ENCODE peak calls at places on chromosomes 3 and 15, in four cellular contexts. One of them, this sample, is unnamed.

GRCh38 chr3:134685881-134686802 is 35.3 kb upstream of the KY start:
- DNase-seq in A549: no peak
- DNase-seq in suprapubic skin: no peak
- DNase-seq in endothelial cell of umbilical vein: no peak
- DNase-seq in this sample: no peak

GRCh38 chr3:136979204-136979603 is 21.4 kb downstream of the IL20RB start:
- DNase-seq in suprapubic skin: no peak
- DNase-seq in endothelial cell of umbilical vein: no peak
- DNase-seq in A549: no peak
- DNase-seq in this sample: no peak

GRCh38 chr3:48739955-48740823 is 23.2 kb upstream of the IP6K2 start:
- DNase-seq in A549: peak
- DNase-seq in suprapubic skin: peak
- DNase-seq in endothelial cell of umbilical vein: peak
- DNase-seq in this sample: peak

GRCh38 chr15:75194397-75194796 is 7.3 kb upstream of the C15orf39 start:
- DNase-seq in A549: no peak
- DNase-seq in suprapubic skin: no peak
- DNase-seq in endothelial cell of umbilical vein: no peak
- DNase-seq in this sample: no peak

GRCh38 chr3:99656606-99657005 is 18.2 kb downstream of the COL8A1 start:
- DNase-seq in suprapubic skin: no peak
- DNase-seq in endothelial cell of umbilical vein: peak
- DNase-seq in A549: no peak
- DNase-seq in this sample: no peak

GRCh38 chr3:99817047-99817436 is 620 bp upstream of the CMSS1 start:
- DNase-seq in endothelial cell of umbilical vein: no peak
- DNase-seq in A549: no peak
- DNase-seq in suprapubic skin: peak
- DNase-seq in this sample: no peak

GRCh38 chr3:103295974-103296570 is 861.3 kb downstream of the ZPLD1 start:
- DNase-seq in endothelial cell of umbilical vein: no peak
- DNase-seq in suprapubic skin: no peak
- DNase-seq in A549: no peak
- DNase-seq in this sample: no peak

GRCh38 chr3:43537206-43537605 is 84.6 kb downstream of the ANO10 start:
- DNase-seq in endothelial cell of umbilical vein: no peak
- DNase-seq in A549: no peak
- DNase-seq in suprapubic skin: no peak
- DNase-seq in this sample: no peak

GRCh38 chr3:69143605-69144004 is 21.2 kb upstream of the LMOD3 start:
- DNase-seq in A549: no peak
- DNase-seq in endothelial cell of umbilical vein: no peak
- DNase-seq in suprapubic skin: no peak
- DNase-seq in this sample: no peak

GRCh38 chr3:42517143-42517542 is 14.7 kb downstream of the VIPR1 start:
- DNase-seq in endothelial cell of umbilical vein: no peak
- DNase-seq in A549: no peak
- DNase-seq in suprapubic skin: no peak
- DNase-seq in this sample: no peak

GRCh38 chr3:159785276-159785675 is 203.4 kb upstream of the IL12A start:
- DNase-seq in endothelial cell of umbilical vein: peak
- DNase-seq in A549: no peak
- DNase-seq in suprapubic skin: no peak
- DNase-seq in this sample: no peak

GRCh38 chr3:72445827-72446405 is 402.3 kb downstream of the SHQ1 start:
- DNase-seq in endothelial cell of umbilical vein: peak
- DNase-seq in A549: no peak
- DNase-seq in suprapubic skin: no peak
- DNase-seq in this sample: no peak

GRCh38 chr3:16200411-16200810 is 25.9 kb downstream of the GALNT15 start:
- DNase-seq in endothelial cell of umbilical vein: no peak
- DNase-seq in A549: no peak
- DNase-seq in suprapubic skin: no peak
- DNase-seq in this sample: no peak

GRCh38 chr3:122875547-122876127 is 80.8 kb downstream of the SLC49A4 start:
- DNase-seq in A549: no peak
- DNase-seq in suprapubic skin: no peak
- DNase-seq in endothelial cell of umbilical vein: no peak
- DNase-seq in this sample: no peak

GRCh38 chr3:45123841-45124269 is 22.3 kb downstream of the CDCP1 start:
- DNase-seq in A549: peak
- DNase-seq in endothelial cell of umbilical vein: peak
- DNase-seq in suprapubic skin: no peak
- DNase-seq in this sample: no peak

GRCh38 chr3:125123906-125124305 is 68.1 kb upstream of the HEG1 start:
- DNase-seq in A549: no peak
- DNase-seq in suprapubic skin: no peak
- DNase-seq in endothelial cell of umbilical vein: no peak
- DNase-seq in this sample: no peak

GRCh38 chr3:177282028-177282655 is 84.9 kb upstream of the TBL1XR1 start:
- DNase-seq in endothelial cell of umbilical vein: no peak
- DNase-seq in A549: no peak
- DNase-seq in suprapubic skin: no peak
- DNase-seq in this sample: no peak

GRCh38 chr3:151281671-151282334 is 3.5 kb upstream of the P2RY14 start:
- DNase-seq in endothelial cell of umbilical vein: no peak
- DNase-seq in suprapubic skin: no peak
- DNase-seq in A549: no peak
- DNase-seq in this sample: no peak

GRCh38 chr3:55204417-55204816 is 276.6 kb upstream of the LRTM1 start:
- DNase-seq in suprapubic skin: no peak
- DNase-seq in endothelial cell of umbilical vein: no peak
- DNase-seq in A549: no peak
- DNase-seq in this sample: no peak

GRCh38 chr3:113659121-113659531 is 37.3 kb downstream of the USF3 start:
- DNase-seq in suprapubic skin: no peak
- DNase-seq in A549: no peak
- DNase-seq in endothelial cell of umbilical vein: no peak
- DNase-seq in this sample: no peak

GRCh38 chr3:14481646-14482036 is 58.5 kb downstream of the GRIP2 start:
- DNase-seq in A549: no peak
- DNase-seq in endothelial cell of umbilical vein: no peak
- DNase-seq in suprapubic skin: no peak
- DNase-seq in this sample: peak

GRCh38 chr3:177162742-177163141 is 34.5 kb downstream of the TBL1XR1 start:
- DNase-seq in endothelial cell of umbilical vein: no peak
- DNase-seq in suprapubic skin: no peak
- DNase-seq in A549: no peak
- DNase-seq in this sample: no peak

GRCh38 chr3:183253961-183254815 is 1.1 kb downstream of the B3GNT5 start:
- DNase-seq in suprapubic skin: no peak
- DNase-seq in endothelial cell of umbilical vein: peak
- DNase-seq in A549: no peak
- DNase-seq in this sample: no peak

GRCh38 chr15:99474981-99475753 is 90.6 kb upstream of the MEF2A start:
- DNase-seq in endothelial cell of umbilical vein: no peak
- DNase-seq in suprapubic skin: no peak
- DNase-seq in A549: no peak
- DNase-seq in this sample: peak

GRCh38 chr15:32844118-32844711 is 126.4 kb downstream of the GREM1 start:
- DNase-seq in A549: peak
- DNase-seq in endothelial cell of umbilical vein: peak
- DNase-seq in suprapubic skin: no peak
- DNase-seq in this sample: no peak

GRCh38 chr3:13088020-13089006 is 15.1 kb upstream of the IQSEC1 start:
- DNase-seq in endothelial cell of umbilical vein: no peak
- DNase-seq in suprapubic skin: no peak
- DNase-seq in A549: no peak
- DNase-seq in this sample: no peak

GRCh38 chr15:40161693-40162401 is 978 bp downstream of the BUB1B start:
- DNase-seq in endothelial cell of umbilical vein: no peak
- DNase-seq in suprapubic skin: no peak
- DNase-seq in A549: no peak
- DNase-seq in this sample: no peak

GRCh38 chr3:138950006-138950644 is 3.1 kb downstream of the FOXL2NB start:
- DNase-seq in suprapubic skin: no peak
- DNase-seq in endothelial cell of umbilical vein: no peak
- DNase-seq in A549: no peak
- DNase-seq in this sample: no peak

GRCh38 chr3:196397941-196398340 is 34.3 kb downstream of the UBXN7 start:
- DNase-seq in endothelial cell of umbilical vein: no peak
- DNase-seq in A549: no peak
- DNase-seq in suprapubic skin: no peak
- DNase-seq in this sample: no peak
- TF ChIP-seq CTCF in endothelial cell of umbilical vein: no peak
- TF ChIP-seq CTCF in A549: no peak
- TF ChIP-seq CTCF in suprapubic skin: no peak
- TF ChIP-seq CTCF in this sample: no peak

GRCh38 chr15:48334260-48334659 is 3.0 kb downstream of the DUT start:
- DNase-seq in suprapubic skin: no peak
- DNase-seq in endothelial cell of umbilical vein: no peak
- DNase-seq in A549: no peak
- DNase-seq in this sample: no peak
- TF ChIP-seq CTCF in suprapubic skin: no peak
- TF ChIP-seq CTCF in endothelial cell of umbilical vein: no peak
- TF ChIP-seq CTCF in A549: no peak
- TF ChIP-seq CTCF in this sample: no peak

DNA sequence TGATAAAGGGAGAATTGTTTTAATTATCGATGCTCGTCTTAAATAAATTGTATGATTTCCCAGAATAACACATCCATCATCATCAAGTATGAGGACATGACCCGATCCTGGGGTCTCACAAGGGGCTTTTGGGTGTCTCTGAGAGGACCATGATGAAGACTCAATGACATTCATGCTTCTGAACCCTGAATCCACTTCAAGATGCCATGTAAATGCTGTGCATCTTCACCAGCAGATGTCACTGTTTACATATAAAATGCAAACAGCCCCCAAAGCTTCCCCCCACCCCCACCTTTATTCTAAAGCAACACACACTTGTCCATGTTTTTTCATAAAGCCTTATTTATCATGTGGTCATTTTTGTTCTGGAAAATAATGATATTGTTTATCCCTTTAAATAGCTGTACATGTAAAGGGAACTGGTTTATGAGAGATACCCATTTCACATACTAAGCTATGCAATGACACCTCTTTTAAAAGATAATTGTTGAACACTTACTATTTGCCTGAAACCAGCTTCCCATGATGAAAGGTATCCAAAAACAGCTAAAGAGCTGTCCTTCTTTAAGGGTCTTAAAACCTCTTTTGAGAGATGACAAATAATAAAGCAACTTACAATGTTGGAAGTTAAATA is 69.7 kb upstream of the UBE3A start:
- DNase-seq in endothelial cell of umbilical vein: no peak
- DNase-seq in A549: peak
- DNase-seq in suprapubic skin: no peak
- DNase-seq in this sample: no peak
- TF ChIP-seq CTCF in endothelial cell of umbilical vein: peak
- TF ChIP-seq CTCF in A549: peak
- TF ChIP-seq CTCF in suprapubic skin: peak
- TF ChIP-seq CTCF in this sample: peak

GRCh38 chr3:102193255-102193654 is 241.6 kb upstream of the ZPLD1 start:
- DNase-seq in endothelial cell of umbilical vein: no peak
- DNase-seq in suprapubic skin: no peak
- DNase-seq in A549: no peak
- DNase-seq in this sample: no peak
- TF ChIP-seq CTCF in endothelial cell of umbilical vein: no peak
- TF ChIP-seq CTCF in suprapubic skin: no peak
- TF ChIP-seq CTCF in A549: no peak
- TF ChIP-seq CTCF in this sample: no peak

GRCh38 chr3:127305499-127305898 is 17.7 kb upstream of the PRR20G start:
- DNase-seq in suprapubic skin: no peak
- DNase-seq in A549: no peak
- DNase-seq in endothelial cell of umbilical vein: no peak
- DNase-seq in this sample: no peak

GRCh38 chr3:127306361-127307112 is 18.7 kb upstream of the PRR20G start:
- DNase-seq in suprapubic skin: no peak
- DNase-seq in endothelial cell of umbilical vein: no peak
- DNase-seq in A549: no peak
- DNase-seq in this sample: no peak

GRCh38 chr3:127307918-127308317 is 20.1 kb upstream of the PRR20G start:
- DNase-seq in A549: no peak
- DNase-seq in endothelial cell of umbilical vein: no peak
- DNase-seq in suprapubic skin: no peak
- DNase-seq in this sample: no peak

GRCh38 chr3:127307431-127307830 is 19.6 kb upstream of the PRR20G start:
- DNase-seq in A549: no peak
- DNase-seq in endothelial cell of umbilical vein: no peak
- DNase-seq in suprapubic skin: no peak
- DNase-seq in this sample: no peak

GRCh38 chr3:127304121-127304744 is 16.4 kb upstream of the PRR20G start:
- DNase-seq in A549: peak
- DNase-seq in suprapubic skin: no peak
- DNase-seq in endothelial cell of umbilical vein: no peak
- DNase-seq in this sample: no peak
- TF ChIP-seq CTCF in A549: no peak
- TF ChIP-seq CTCF in suprapubic skin: no peak
- TF ChIP-seq CTCF in endothelial cell of umbilical vein: no peak
- TF ChIP-seq CTCF in this sample: no peak

GRCh38 chr15:92942706-92943105 is 42.6 kb downstream of the CHD2 start:
- DNase-seq in A549: no peak
- DNase-seq in suprapubic skin: no peak
- DNase-seq in endothelial cell of umbilical vein: no peak
- DNase-seq in this sample: no peak
- TF ChIP-seq CTCF in A549: no peak
- TF ChIP-seq CTCF in suprapubic skin: no peak
- TF ChIP-seq CTCF in endothelial cell of umbilical vein: no peak
- TF ChIP-seq CTCF in this sample: peak

DNA sequence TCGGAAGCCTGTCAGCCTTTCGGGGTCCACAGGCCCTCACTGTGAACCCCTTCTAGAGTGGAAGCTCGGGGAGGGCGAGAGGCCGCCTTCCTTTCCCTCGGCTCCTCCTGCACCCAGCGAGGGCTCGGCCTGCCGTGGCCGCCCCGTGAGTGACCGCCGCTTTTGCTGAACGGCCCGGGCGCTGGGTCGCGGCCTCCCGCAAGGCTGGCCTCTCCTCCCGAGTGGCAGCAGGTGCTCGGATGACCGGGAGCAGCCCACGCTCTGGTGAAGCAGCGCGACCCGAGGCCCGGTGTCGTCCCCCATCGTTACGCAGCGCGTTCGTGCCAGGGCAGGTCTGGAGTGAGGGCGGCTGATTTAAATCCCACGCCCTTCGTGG is 53.8 kb downstream of the LRRK1 start:
- DNase-seq in A549: no peak
- DNase-seq in suprapubic skin: no peak
- DNase-seq in endothelial cell of umbilical vein: no peak
- DNase-seq in this sample: no peak
- TF ChIP-seq CTCF in A549: no peak
- TF ChIP-seq CTCF in suprapubic skin: no peak
- TF ChIP-seq CTCF in endothelial cell of umbilical vein: no peak
- TF ChIP-seq CTCF in this sample: no peak

This sample was measured in chondrocyte.